ENCODE peak calls at places on chromosomes 4 and X, in four cellular contexts. Y is H1, C is K562, L is GM12878. A is an unnamed sample.

GRCh38 chr4:5711479-5712184 is 631 bp downstream of the EVC start:
- DNase-seq in Y (no peak), C (peak; percentile 33), L (no peak), A (no peak)

GRCh38 chr4:186104895-186105720 is 604 bp downstream of the FAM149A start:
- DNase-seq in Y (no peak), C (no peak), L (no peak), A (no peak)

GRCh38 chr4:173218411-173219125 is 50.0 kb downstream of the GALNT7 start:
- DNase-seq in Y (no peak), C (peak; percentile 88), L (no peak), A (no peak)

GRCh38 chr4:139656614-139657486 is 8.8 kb upstream of the MGST2 start:
- DNase-seq in Y (no peak), C (peak; percentile 84), L (no peak), A (no peak)

GRCh38 chr4:88738146-88738545 is 40.5 kb upstream of the NAP1L5 start:
- DNase-seq in Y (no peak), C (no peak), L (no peak), A (no peak)

GRCh38 chr4:95439896-95440295 is 108.9 kb downstream of the UNC5C start:
- DNase-seq in Y (no peak), C (no peak), L (no peak), A (no peak)

GRCh38 chr4:104073245-104073644 is 353.5 kb upstream of the TACR3 start:
- DNase-seq in Y (no peak), C (no peak), L (no peak), A (no peak)

GRCh38 chr4:27638163-27638915 is 777.7 kb downstream of the STIM2 start:
- DNase-seq in Y (no peak), C (no peak), L (no peak), A (no peak)

GRCh38 chrX:129686422-129686948 is 31.7 kb upstream of the APLN start:
- DNase-seq in Y (no peak), C (no peak), L (no peak), A (no peak)

GRCh38 chrX:43224496-43224895 is 431.6 kb upstream of the MAOA start:
- DNase-seq in Y (no peak), C (no peak), L (no peak), A (no peak)

GRCh38 chrX:67523002-67523711 is 20.7 kb upstream of the AR start:
- DNase-seq in Y (no peak), C (no peak), L (no peak), A (no peak)

GRCh38 chr4:139704915-139705485 is 39.4 kb downstream of the MGST2 start:
- DNase-seq in Y (no peak), C (peak; percentile 18), L (no peak), A (no peak)

GRCh38 chr4:37522996-37523395 is 163.2 kb downstream of the RELL1 start:
- DNase-seq in Y (no peak), C (no peak), L (no peak), A (no peak)

GRCh38 chr4:57100979-57101629 is 9.1 kb downstream of the IGFBP7 start:
- DNase-seq in Y (no peak), C (no peak), L (no peak), A (no peak)
- H3K27ac ChIP-seq in Y (no peak overlapping the region), C (no peak overlapping the region), L (no peak overlapping the region), A (no peak overlapping the region)

DNA sequence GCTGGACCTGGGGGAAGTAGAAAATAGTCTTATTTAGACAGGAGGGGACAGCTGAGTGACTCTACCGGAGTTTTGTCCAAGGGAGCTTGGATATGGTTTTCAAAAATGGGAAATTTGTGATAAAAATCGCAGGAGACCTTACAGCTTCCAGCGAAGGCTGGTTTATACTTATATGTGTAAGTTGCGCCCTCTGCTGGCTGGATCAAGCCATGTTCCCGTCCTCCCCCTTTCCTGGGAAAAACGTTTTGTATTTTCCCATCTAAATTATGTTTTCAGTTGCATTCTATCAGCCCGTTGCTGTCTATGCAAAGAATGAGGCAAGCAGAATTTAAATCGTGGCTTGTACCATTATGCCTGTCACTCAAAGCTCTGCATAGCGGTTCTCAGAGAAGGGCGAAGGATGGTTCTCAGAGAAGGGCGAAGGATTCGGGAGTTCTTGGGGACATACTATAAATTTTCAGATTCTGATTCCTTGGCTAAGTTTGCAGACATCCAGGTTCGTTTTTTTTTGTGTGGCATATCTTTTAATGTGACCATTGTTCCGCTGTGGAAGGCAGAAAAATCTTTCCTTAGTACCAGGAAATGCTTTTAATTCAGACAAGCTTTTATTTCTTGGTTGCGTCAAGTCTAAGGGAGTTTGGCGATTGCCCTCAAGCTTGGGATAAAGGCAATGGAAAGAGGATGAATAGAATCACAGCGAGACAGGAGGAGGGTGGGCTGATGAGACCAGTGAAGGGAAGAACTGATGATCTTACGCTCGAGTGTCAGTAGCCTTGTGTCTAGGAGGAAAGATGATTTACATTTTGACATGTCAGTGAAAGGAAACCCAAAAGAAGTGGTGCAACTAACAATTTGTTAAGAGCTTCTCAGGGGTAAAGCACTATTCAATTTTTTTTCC is 128.5 kb upstream of the ARX start:
- DNase-seq in Y (no peak), C (peak; percentile 58), L (no peak), A (peak; percentile 12)
- TF ChIP-seq SIN3A in Y (no peak), C (no peak), L (no peak), A (no peak)

DNA sequence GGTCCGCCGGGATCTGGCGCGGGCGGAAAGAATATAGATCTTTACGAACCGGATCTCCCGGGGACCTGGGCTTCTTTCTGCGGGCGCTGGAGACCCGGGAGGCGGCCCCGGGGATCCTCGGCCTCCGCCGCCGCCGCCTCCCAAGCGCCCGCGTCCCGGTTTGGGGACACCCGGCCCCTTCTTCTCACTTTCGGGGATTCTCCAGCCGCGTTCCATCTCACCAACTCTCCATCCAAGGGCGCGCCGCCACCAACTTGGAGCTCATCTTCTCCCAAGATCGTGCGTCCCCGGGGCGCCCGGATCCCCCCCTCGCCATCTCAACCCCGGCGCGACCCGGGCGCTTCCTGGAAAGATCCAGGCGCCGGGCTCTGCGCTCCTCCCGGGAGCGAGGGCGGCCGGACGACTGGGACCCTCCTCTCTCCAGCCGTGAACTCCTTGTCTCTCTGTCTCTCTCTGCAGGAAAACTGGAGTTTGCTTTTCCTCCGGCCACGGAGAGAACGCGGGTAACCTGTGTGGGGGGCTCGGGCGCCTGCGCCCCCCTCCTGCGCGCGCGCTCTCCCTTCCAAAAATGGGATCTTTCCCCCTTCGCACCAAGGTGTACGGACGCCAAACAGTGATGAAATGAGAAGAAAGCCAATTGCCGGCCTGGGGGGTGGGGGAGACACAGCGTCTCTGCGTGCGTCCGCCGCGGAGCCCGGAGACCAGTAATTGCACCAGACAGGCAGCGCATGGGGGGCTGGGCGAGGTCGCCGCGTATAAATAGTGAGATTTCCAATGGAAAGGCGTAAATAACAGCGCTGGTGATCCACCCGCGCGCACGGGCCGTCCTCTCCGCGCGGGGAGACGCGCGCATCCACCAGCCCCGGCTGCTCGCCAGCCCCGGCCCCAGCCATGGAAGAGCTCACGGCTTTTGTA is at the start of gene SHOX:
- DNase-seq in Y (no peak), C (no peak), L (no peak), A (no peak)
- H3K27me3 ChIP-seq in Y (peaks cover 91% of the 10 kb centered on the region), C (no peaks in the 10 kb centered on the region), L (no peaks in the 10 kb centered on the region), A (no peaks in the 10 kb centered on the region)

GRCh38 chr4:20254517-20255250 is 3.0 kb downstream of the SLIT2 start:
- DNase-seq in Y (no peak), C (no peak), L (no peak), A (no peak)
- H3K27ac ChIP-seq in Y (no peak overlapping the region), C (no peak overlapping the region), L (no peak overlapping the region), A (no peak overlapping the region)

GRCh38 chr4:117249333-117249732 is 164.0 kb upstream of the TRAM1L1 start:
- DNase-seq in Y (no peak), C (no peak), L (peak; percentile 12), A (no peak)
- TF ChIP-seq SIN3A in Y (no peak), C (no peak), L (no peak), A (no peak)

GRCh38 chrX:68936186-68936585 is 107.4 kb downstream of the EFNB1 start:
- DNase-seq in Y (no peak), C (no peak), L (no peak), A (no peak)
- H3K27me3 ChIP-seq in Y (no peaks in the 10 kb centered on the region), C (no peaks in the 10 kb centered on the region), L (no peaks in the 10 kb centered on the region), A (no peaks in the 10 kb centered on the region)

DNA sequence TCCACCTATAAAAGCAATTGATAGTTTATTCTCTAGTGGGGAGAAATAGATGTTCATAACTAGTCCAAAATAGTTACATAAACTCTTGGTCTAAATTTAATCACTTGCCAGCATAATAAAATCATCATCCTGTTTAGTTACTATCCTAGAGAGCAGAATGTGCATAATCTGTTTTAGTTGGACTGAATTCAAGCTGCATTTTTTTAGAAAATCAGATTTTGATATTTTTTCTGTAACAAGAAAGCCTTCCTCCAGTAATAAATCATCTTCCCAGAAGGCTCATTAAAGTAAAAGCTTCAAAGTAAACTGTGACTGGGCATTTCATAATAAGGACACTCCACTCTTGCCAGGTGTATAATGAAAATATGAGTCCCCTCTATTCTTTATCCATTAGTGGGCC is 453.1 kb downstream of the TRAM1L1 start:
- DNase-seq in Y (no peak), C (no peak), L (no peak), A (no peak)
- H3K27ac ChIP-seq in Y (no peak overlapping the region), C (no peak overlapping the region), L (no peak overlapping the region), A (no peak overlapping the region)

GRCh38 chr4:111689731-111690130 is 455.5 kb upstream of the FAM241A start:
- DNase-seq in Y (no peak), C (no peak), L (no peak), A (no peak)
- TF ChIP-seq SIN3A in Y (no peak), C (no peak), L (no peak), A (no peak)

DNA sequence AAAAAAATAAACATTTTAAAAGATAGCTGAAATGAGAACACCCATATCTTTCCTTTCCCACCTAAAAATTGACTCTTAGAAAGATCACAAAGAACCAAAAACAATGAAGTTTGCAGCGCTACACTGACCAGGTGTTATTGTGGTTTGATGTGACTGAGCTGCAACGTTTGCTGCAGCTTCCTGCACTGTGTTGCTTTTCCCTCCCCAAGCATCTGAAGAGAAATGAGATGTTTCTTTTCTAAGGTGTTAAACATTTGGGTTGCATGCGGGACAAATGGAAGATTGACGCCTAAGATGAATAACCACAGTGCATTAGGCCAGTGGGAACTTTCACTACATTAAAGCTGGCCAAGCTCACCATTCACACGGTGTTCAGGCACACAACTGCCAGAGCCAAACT is 8.9 kb downstream of the LEF1 start:
- DNase-seq in Y (no peak), C (no peak), L (no peak), A (no peak)
- H3K27me3 ChIP-seq in Y (peaks cover 13% of the 10 kb centered on the region), C (no peaks in the 10 kb centered on the region), L (peaks cover 8% of the 10 kb centered on the region), A (peaks cover 3% of the 10 kb centered on the region)

GRCh38 chr4:22678851-22679517 is 13.8 kb upstream of the GBA3 start:
- DNase-seq in Y (no peak), C (no peak), L (no peak), A (no peak)

GRCh38 chr4:22679518-22679897 is 13.2 kb upstream of the GBA3 start:
- DNase-seq in Y (no peak), C (no peak), L (no peak), A (no peak)

GRCh38 chr4:22672944-22673343 is 19.8 kb upstream of the GBA3 start:
- DNase-seq in Y (no peak), C (no peak), L (no peak), A (no peak)

GRCh38 chr4:22676058-22676457 is 16.7 kb upstream of the GBA3 start:
- DNase-seq in Y (no peak), C (no peak), L (no peak), A (no peak)

DNA sequence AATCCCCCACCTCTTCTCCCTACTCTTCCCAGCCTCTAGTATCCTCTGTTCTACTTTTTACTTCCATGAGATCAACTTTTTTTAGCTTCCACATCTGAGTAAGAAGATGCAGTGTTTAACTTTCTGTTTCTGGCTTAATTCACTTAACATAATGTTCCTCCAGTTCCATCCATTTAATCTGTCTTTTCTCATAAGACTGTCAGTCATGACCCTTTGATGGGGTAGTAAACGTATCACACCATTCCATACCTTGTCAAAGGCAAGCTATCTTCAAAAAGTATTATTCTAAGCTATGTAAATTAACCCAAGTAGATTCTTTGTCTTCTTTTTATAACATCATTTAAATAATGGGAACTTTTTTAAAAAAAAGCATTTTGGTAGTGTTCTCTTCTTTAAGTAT is 15.0 kb upstream of the GBA3 start:
- DNase-seq in Y (no peak), C (no peak), L (no peak), A (no peak)
- H3K27ac ChIP-seq in Y (no peak overlapping the region), C (no peak overlapping the region), L (no peak overlapping the region), A (no peak overlapping the region)

A was measured in Panc1.